ENCODE peak calls at places on chromosomes 13 and 19, in four cellular contexts. L is CD4-positive, alpha-beta T cell; F is upper lobe of left lung; E is HCT116. W is an unnamed sample.

GRCh38 chr19:1125601-1126533 is 22.1 kb downstream of the GPX4 start:
- DNase-seq in F (peak; percentile 57), L (no peak), E (no peak), W (no peak)

GRCh38 chr13:73633817-73634449 is 500.3 kb downstream of the KLF12 start:
- DNase-seq in F (no peak), L (no peak), E (no peak), W (no peak)

GRCh38 chr13:110887242-110887954 is 27.5 kb downstream of the ANKRD10 start:
- DNase-seq in L (no peak), F (no peak), E (no peak), W (no peak)

GRCh38 chr13:113121928-113122420 is 625 bp upstream of the F10 start:
- DNase-seq in E (no peak), L (no peak), F (peak; percentile 52), W (peak; percentile 65)

GRCh38 chr19:45253396-45254027 is 2.4 kb downstream of the MARK4 start:
- DNase-seq in L (no peak), E (no peak), F (no peak), W (no peak)

GRCh38 chr19:36638862-36639510 is 27.7 kb downstream of the ZNF461 start:
- DNase-seq in E (no peak), F (no peak), L (no peak), W (no peak)

GRCh38 chr19:46861691-46862503 is 1.1 kb downstream of the ARHGAP35 start:
- DNase-seq in E (no peak), F (no peak), L (no peak), W (peak; percentile 69)

GRCh38 chr13:61414686-61415664 is 674 bp downstream of the PCDH20 start:
- DNase-seq in F (peak; percentile 88), E (no peak), L (no peak), W (no peak)

GRCh38 chr13:94548382-94549240 is 47.3 kb downstream of the TGDS start:
- DNase-seq in E (peak; percentile 40), L (peak; percentile 23), F (no peak), W (peak; percentile 79)

GRCh38 chr13:93080587-93080986 is 146.0 kb upstream of the GPC6 start:
- DNase-seq in E (no peak), L (no peak), F (no peak), W (no peak)

GRCh38 chr13:44068169-44068568 is 188.5 kb downstream of the LACC1 start:
- DNase-seq in E (no peak), L (no peak), F (no peak), W (no peak)

GRCh38 chr13:42707003-42707402 is 74.4 kb upstream of the FAM216B start:
- DNase-seq in F (no peak), L (no peak), E (no peak), W (no peak)

GRCh38 chr19:2495130-2495641 is 19.3 kb downstream of the GADD45B start:
- DNase-seq in L (no peak), E (no peak), F (peak; percentile 94), W (peak; percentile 91)

GRCh38 chr19:535017-535835 is 3.7 kb downstream of the CDC34 start:
- DNase-seq in F (peak; percentile 79), E (no peak), L (no peak), W (no peak)

GRCh38 chr13:24834902-24835510 is 71.0 kb downstream of the RNF17 start:
- DNase-seq in F (no peak), L (no peak), E (no peak), W (no peak)

GRCh38 chr13:113049981-113050380 is 55.6 kb upstream of the F7 start:
- DNase-seq in F (no peak), L (no peak), E (no peak), W (no peak)

GRCh38 chr19:45908956-45909355 is 5.6 kb downstream of the NANOS2 start:
- DNase-seq in L (no peak), F (no peak), E (no peak), W (no peak)

GRCh38 chr19:28764066-28764465 is 448.9 kb downstream of the UQCRFS1 start:
- DNase-seq in L (no peak), F (no peak), E (no peak), W (no peak)

GRCh38 chr13:98942997-98943396 is 34.9 kb downstream of the DOCK9 start:
- DNase-seq in F (no peak), E (no peak), L (no peak), W (peak; percentile 78)

GRCh38 chr13:47835470-47836228 is 165.4 kb downstream of the SUCLA2 start:
- DNase-seq in L (no peak), F (no peak), E (no peak), W (no peak)

GRCh38 chr19:52492991-52493470 is 34.4 kb upstream of the ZNF808 start:
- DNase-seq in L (no peak), E (no peak), F (peak; percentile 52), W (no peak)

GRCh38 chr13:48094781-48095502 is at the start of gene MED4:
- DNase-seq in L (peak; percentile 96), F (peak; percentile 100), E (peak; percentile 84), W (peak; percentile 96)

GRCh38 chr19:18775586-18776287 is 15.4 kb downstream of the COMP start:
- DNase-seq in L (no peak), E (no peak), F (peak; percentile 72), W (no peak)

GRCh38 chr19:18777725-18778389 is 13.2 kb downstream of the COMP start:
- DNase-seq in L (no peak), E (no peak), F (no peak), W (no peak)

GRCh38 chr19:18776288-18776594 is 14.9 kb downstream of the COMP start:
- DNase-seq in E (no peak), L (no peak), F (no peak), W (no peak)

GRCh38 chr19:18777156-18777724 is 13.9 kb downstream of the COMP start:
- DNase-seq in E (no peak), L (no peak), F (peak; percentile 82), W (no peak)

GRCh38 chr19:18776736-18777135 is 14.4 kb downstream of the COMP start:
- DNase-seq in E (no peak), L (no peak), F (peak; percentile 65), W (no peak)
- H3K27ac ChIP-seq in E (no peak overlapping the region), L (no peak overlapping the region), F (no peak overlapping the region), W (no peak overlapping the region)

DNA sequence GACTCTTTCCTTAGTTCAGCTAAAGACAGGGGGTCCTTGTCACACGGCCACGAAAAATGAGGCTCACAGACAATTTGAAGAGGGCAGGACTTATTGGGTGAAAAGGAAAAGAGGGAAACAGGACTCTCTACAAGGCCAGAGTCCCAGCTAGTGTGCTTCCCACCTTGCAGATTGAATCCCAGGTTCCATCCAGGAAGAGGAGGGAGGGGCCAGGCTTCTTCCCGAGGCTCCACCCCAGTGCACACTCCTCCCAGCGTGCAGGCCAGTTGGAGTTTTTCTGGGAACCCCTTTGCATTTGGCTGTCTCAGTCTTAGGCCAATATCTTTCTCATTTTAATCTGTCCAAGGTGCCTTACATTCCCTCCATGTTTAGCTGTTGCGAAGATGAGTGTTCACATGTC is 106.8 kb downstream of the DNAJC3 start:
- DNase-seq in E (no peak), L (no peak), F (no peak), W (no peak)
- H3K27ac ChIP-seq in E (no peak overlapping the region), L (no peak overlapping the region), F (no peak overlapping the region), W (no peak overlapping the region)

DNA sequence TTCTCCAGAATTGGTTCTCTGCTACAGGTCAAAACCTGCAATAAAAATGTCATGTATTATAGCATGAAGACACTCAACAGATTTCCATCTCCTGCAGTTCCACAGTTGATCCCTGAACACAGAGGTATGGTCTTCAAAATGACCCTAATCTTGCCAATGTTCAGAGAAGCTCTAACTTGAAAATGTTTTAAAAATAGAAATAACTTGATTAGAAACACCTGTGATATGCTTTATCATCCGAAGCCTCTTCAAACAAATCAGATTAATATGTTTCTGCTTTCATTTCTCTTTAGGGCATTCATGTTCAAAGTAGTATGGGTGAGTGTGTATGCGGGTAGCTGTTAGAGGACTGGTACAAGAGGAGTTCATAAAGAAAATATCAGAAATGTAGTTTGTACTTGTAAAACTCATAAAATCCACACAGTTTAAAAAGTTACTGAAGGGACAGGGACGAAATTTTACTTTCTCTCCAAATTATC is 60.4 kb downstream of the KCNRG start:
- DNase-seq in F (no peak), E (no peak), L (no peak), W (no peak)
- H3K27ac ChIP-seq in F (no peak overlapping the region), E (no peak overlapping the region), L (no peak overlapping the region), W (no peak overlapping the region)

GRCh38 chr19:40811478-40812341 is 12.7 kb downstream of the EGLN2 start:
- DNase-seq in F (peak; percentile 76), L (no peak), E (no peak), W (peak; percentile 64)

GRCh38 chr19:40809358-40810086 is 10.5 kb downstream of the EGLN2 start:
- DNase-seq in L (no peak), F (peak; percentile 70), E (no peak), W (no peak)

GRCh38 chr19:40808497-40808896 is 9.5 kb downstream of the EGLN2 start:
- DNase-seq in E (no peak), F (no peak), L (no peak), W (no peak)

GRCh38 chr19:40808021-40808325 is 9.0 kb downstream of the EGLN2 start:
- DNase-seq in F (no peak), E (no peak), L (no peak), W (no peak)

GRCh38 chr19:40810160-40810559 is 11.2 kb downstream of the EGLN2 start:
- DNase-seq in F (no peak), E (no peak), L (no peak), W (no peak)
- H3K27ac ChIP-seq in F (peak overlapping the region; percentile 80), E (peak overlapping the region; percentile 25), L (no peak overlapping the region), W (peak overlapping the region; percentile 75)

GRCh38 chr19:14094854-14095253 is 4.3 kb upstream of the SAMD1 start:
- DNase-seq in E (no peak), F (no peak), L (no peak), W (no peak)
- H3K27ac ChIP-seq in E (no peak overlapping the region), F (no peak overlapping the region), L (no peak overlapping the region), W (no peak overlapping the region)

DNA sequence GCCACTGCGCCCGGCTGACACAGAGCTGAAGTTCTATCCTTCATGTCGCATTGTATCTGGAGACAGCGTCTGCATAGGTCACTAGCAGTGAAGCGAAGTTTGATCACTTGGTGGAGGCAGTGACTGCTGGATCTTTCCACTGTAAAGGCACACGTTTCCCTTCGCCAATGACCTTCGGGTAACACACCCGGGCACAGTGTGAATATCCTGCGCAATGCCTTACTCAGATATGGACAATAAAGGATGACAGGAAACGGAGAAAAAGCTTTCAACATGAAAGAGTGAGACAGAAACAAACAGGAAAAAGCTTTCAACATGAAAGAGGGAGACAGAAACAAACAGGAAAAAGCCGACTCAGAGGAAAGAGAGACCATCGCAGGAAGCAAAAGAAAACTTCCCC is 17.1 kb downstream of the ARL11 start:
- DNase-seq in E (no peak), F (no peak), L (no peak), W (no peak)
- H3K27ac ChIP-seq in E (no peak overlapping the region), F (no peak overlapping the region), L (no peak overlapping the region), W (no peak overlapping the region)

DNA sequence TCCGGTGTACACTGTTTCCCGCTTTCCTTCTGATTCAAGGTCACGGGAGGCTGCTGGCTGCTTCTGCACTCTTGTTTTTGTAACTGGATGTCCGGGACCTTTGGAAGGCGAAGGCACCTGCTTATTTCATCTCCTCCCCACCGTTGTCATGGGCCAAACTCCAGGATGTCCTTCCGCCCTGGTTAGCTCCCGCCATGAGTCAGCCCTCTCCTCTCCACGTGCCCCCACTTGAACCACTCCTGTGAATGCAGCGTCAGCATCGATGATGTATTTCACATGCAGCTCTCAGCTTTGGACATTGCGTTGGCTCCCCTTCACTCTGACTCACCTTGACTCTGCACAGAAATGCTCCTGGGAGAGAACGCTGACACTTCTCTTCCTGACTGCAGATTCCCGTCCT is 5.5 kb upstream of the GALP start:
- DNase-seq in L (no peak), E (no peak), F (no peak), W (no peak)
- H3K27ac ChIP-seq in L (no peak overlapping the region), E (no peak overlapping the region), F (peak overlapping the region; percentile 6), W (no peak overlapping the region)

W was measured in suprapubic skin.